ENCODE peak calls at places on chromosomes 4 and X, in four cellular contexts. One of them, this sample, is unnamed.
A peak's percentile ranks its signal among the peaks of the same experiment; 100 is the strongest.

GRCh38 chr4:104524591-104524990 is 29.9 kb upstream of the CXXC4 start:
- DNase-seq in fibroblast of lung: peak; percentile 34
- DNase-seq in MM.1S: no peak
- DNase-seq in CD8-positive, alpha-beta T cell: no peak
- DNase-seq in this sample: no peak

GRCh38 chrX:69195197-69195596 is 29.9 kb upstream of the PJA1 start:
- DNase-seq in fibroblast of lung: no peak
- DNase-seq in CD8-positive, alpha-beta T cell: no peak
- DNase-seq in MM.1S: no peak
- DNase-seq in this sample: no peak

GRCh38 chrX:3504916-3505315 is 158.5 kb upstream of the MXRA5 start:
- DNase-seq in fibroblast of lung: no peak
- DNase-seq in CD8-positive, alpha-beta T cell: no peak
- DNase-seq in MM.1S: no peak
- DNase-seq in this sample: no peak

GRCh38 chr4:76867880-76868655 is 29.9 kb downstream of the SOWAHB start:
- DNase-seq in MM.1S: peak; percentile 11
- DNase-seq in CD8-positive, alpha-beta T cell: no peak
- DNase-seq in fibroblast of lung: no peak
- DNase-seq in this sample: no peak

GRCh38 chr4:14908635-14909034 is 93.6 kb upstream of the CPEB2 start:
- DNase-seq in fibroblast of lung: peak; percentile 57
- DNase-seq in CD8-positive, alpha-beta T cell: no peak
- DNase-seq in MM.1S: peak; percentile 15
- DNase-seq in this sample: peak; percentile 77

GRCh38 chr4:36316544-36317082 is 35.2 kb downstream of the DTHD1 start:
- DNase-seq in fibroblast of lung: peak; percentile 15
- DNase-seq in MM.1S: no peak
- DNase-seq in CD8-positive, alpha-beta T cell: no peak
- DNase-seq in this sample: no peak

GRCh38 chrX:115709039-115709438 is 148.1 kb downstream of the PLS3 start:
- DNase-seq in fibroblast of lung: no peak
- DNase-seq in MM.1S: no peak
- DNase-seq in CD8-positive, alpha-beta T cell: no peak
- DNase-seq in this sample: no peak

GRCh38 chr4:169164669-169165415 is 105.9 kb downstream of the SH3RF1 start:
- DNase-seq in MM.1S: no peak
- DNase-seq in CD8-positive, alpha-beta T cell: no peak
- DNase-seq in fibroblast of lung: no peak
- DNase-seq in this sample: no peak

GRCh38 chr4:7998447-7998846 is 58.8 kb upstream of the AFAP1 start:
- DNase-seq in MM.1S: no peak
- DNase-seq in fibroblast of lung: no peak
- DNase-seq in CD8-positive, alpha-beta T cell: no peak
- DNase-seq in this sample: no peak

GRCh38 chrX:115602729-115603389 is 41.9 kb downstream of the PLS3 start:
- DNase-seq in fibroblast of lung: no peak
- DNase-seq in CD8-positive, alpha-beta T cell: no peak
- DNase-seq in MM.1S: no peak
- DNase-seq in this sample: no peak

GRCh38 chr4:93791570-93792195 is 36.9 kb upstream of the ATOH1 start:
- DNase-seq in MM.1S: peak; percentile 61
- DNase-seq in fibroblast of lung: peak; percentile 62
- DNase-seq in CD8-positive, alpha-beta T cell: no peak
- DNase-seq in this sample: no peak

GRCh38 chr4:159195400-159195799 is 92.5 kb downstream of the RAPGEF2 start:
- DNase-seq in MM.1S: no peak
- DNase-seq in fibroblast of lung: no peak
- DNase-seq in CD8-positive, alpha-beta T cell: no peak
- DNase-seq in this sample: no peak

GRCh38 chrX:74437530-74437929 is 16.2 kb downstream of the SLC16A2 start:
- DNase-seq in fibroblast of lung: no peak
- DNase-seq in CD8-positive, alpha-beta T cell: no peak
- DNase-seq in MM.1S: no peak
- DNase-seq in this sample: no peak

GRCh38 chr4:140004580-140005314 is 149.2 kb downstream of the MAML3 start:
- DNase-seq in MM.1S: no peak
- DNase-seq in fibroblast of lung: peak; percentile 51
- DNase-seq in CD8-positive, alpha-beta T cell: no peak
- DNase-seq in this sample: no peak

GRCh38 chr4:123449780-123450179 is 53.2 kb downstream of the SPRY1 start:
- DNase-seq in fibroblast of lung: peak; percentile 26
- DNase-seq in CD8-positive, alpha-beta T cell: no peak
- DNase-seq in MM.1S: peak; percentile 77
- DNase-seq in this sample: peak; percentile 60

DNA sequence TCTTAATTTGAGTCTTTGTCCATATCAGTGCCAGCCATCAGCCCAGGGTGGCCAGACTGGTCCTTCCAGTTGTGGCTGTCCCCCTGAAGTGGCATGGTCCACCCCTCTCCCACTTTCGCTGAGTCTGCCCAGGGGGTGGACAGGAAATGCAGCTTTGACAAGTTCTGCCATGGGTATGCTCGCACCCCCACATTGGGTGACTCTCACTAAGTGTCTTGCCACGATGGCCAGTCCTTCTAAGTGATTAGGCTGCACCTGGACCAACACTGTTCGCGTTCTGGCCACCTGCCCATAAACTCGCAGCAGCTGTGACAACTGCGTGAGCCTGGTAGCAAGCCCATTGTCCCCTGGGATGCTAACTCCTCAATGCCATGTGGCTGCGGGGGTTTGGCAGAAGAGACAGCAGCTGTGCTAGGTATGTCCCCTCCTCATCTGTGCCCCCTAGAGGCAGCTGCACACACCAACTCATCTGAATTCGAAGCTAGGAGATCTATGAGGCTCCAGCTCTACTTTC is 10.0 kb upstream of the LNX1 start:
- DNase-seq in fibroblast of lung: no peak
- DNase-seq in MM.1S: peak; percentile 6
- DNase-seq in CD8-positive, alpha-beta T cell: no peak
- DNase-seq in this sample: no peak
- H3K27ac ChIP-seq in fibroblast of lung: no peak overlapping the region
- H3K27ac ChIP-seq in MM.1S: no peak overlapping the region
- H3K27ac ChIP-seq in CD8-positive, alpha-beta T cell: no peak overlapping the region
- H3K27ac ChIP-seq in this sample: no peak overlapping the region

GRCh38 chr4:128521634-128522253 is 234.1 kb upstream of the PGRMC2 start:
- DNase-seq in fibroblast of lung: peak; percentile 41
- DNase-seq in MM.1S: no peak
- DNase-seq in CD8-positive, alpha-beta T cell: no peak
- DNase-seq in this sample: no peak
- H3K27ac ChIP-seq in fibroblast of lung: no peak overlapping the region
- H3K27ac ChIP-seq in MM.1S: no peak overlapping the region
- H3K27ac ChIP-seq in CD8-positive, alpha-beta T cell: no peak overlapping the region
- H3K27ac ChIP-seq in this sample: no peak overlapping the region

DNA sequence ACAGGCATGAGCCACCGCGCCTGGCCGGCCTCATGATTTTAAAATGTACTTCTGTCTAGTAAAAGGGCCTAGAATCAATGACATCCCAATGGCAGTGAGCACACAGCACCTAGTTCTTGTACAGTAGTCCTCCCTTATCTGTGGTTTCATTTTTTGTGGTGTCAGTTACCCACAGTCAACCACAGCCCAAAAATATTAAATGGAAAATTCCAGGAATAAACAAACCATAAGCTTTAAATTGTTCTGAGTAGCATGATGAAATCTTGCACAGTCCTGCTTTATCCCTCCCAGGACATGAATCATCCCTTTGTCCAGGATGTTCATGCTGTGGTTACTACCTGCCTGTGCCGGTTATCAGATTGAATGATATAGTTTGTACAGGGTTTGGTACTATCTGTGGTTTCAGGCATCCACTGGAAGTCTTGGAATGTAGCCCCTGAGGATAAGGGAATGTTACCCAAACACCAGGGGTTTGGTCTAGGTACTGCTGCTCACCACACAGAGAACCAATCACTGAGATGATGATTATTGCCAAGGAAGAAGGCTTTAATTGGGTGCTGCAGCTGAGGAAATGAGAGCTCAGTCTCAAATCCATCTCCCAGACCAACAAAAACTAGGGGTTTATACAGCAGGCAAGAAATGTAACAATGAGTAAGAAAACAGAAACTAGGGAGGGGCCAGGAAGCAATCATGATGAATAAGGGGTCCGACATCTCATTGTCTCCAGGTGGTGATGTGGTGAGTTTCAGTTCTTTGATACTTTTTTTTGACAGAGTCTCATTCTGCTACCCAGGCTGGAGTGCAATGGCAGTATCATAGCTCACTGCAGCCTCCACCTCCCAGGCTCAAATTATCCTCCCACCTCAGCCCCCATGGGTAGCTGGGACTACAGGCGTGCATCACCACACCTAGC is 16.1 kb upstream of the FHL1 start:
- DNase-seq in fibroblast of lung: peak; percentile 80
- DNase-seq in MM.1S: peak; percentile 87
- DNase-seq in CD8-positive, alpha-beta T cell: no peak
- DNase-seq in this sample: peak; percentile 83
- H3K27ac ChIP-seq in fibroblast of lung: peak overlapping the region; percentile 16
- H3K27ac ChIP-seq in MM.1S: peak overlapping the region; percentile 94
- H3K27ac ChIP-seq in CD8-positive, alpha-beta T cell: no peak overlapping the region
- H3K27ac ChIP-seq in this sample: peak overlapping the region; percentile 96

GRCh38 chrX:48957477-48957826 is at the start of gene OTUD5:
- DNase-seq in fibroblast of lung: no peak
- DNase-seq in MM.1S: no peak
- DNase-seq in CD8-positive, alpha-beta T cell: peak; percentile 62
- DNase-seq in this sample: no peak

GRCh38 chrX:48960291-48960690 is 2.9 kb upstream of the OTUD5 start:
- DNase-seq in fibroblast of lung: no peak
- DNase-seq in MM.1S: no peak
- DNase-seq in CD8-positive, alpha-beta T cell: no peak
- DNase-seq in this sample: no peak

GRCh38 chrX:48957827-48958634 is 624 bp upstream of the OTUD5 start:
- DNase-seq in MM.1S: peak; percentile 95
- DNase-seq in fibroblast of lung: peak; percentile 98
- DNase-seq in CD8-positive, alpha-beta T cell: peak; percentile 83
- DNase-seq in this sample: peak; percentile 89

GRCh38 chrX:48958635-48959094 is 1.3 kb upstream of the OTUD5 start:
- DNase-seq in MM.1S: peak; percentile 17
- DNase-seq in CD8-positive, alpha-beta T cell: no peak
- DNase-seq in fibroblast of lung: peak; percentile 66
- DNase-seq in this sample: peak; percentile 8

GRCh38 chrX:48956728-48957414 is 536 bp downstream of the OTUD5 start:
- DNase-seq in CD8-positive, alpha-beta T cell: peak; percentile 29
- DNase-seq in fibroblast of lung: no peak
- DNase-seq in MM.1S: peak; percentile 27
- DNase-seq in this sample: no peak
- H3K27ac ChIP-seq in CD8-positive, alpha-beta T cell: peak overlapping the region; percentile 66
- H3K27ac ChIP-seq in fibroblast of lung: peak overlapping the region; percentile 69
- H3K27ac ChIP-seq in MM.1S: peak overlapping the region; percentile 27
- H3K27ac ChIP-seq in this sample: peak overlapping the region; percentile 91

DNA sequence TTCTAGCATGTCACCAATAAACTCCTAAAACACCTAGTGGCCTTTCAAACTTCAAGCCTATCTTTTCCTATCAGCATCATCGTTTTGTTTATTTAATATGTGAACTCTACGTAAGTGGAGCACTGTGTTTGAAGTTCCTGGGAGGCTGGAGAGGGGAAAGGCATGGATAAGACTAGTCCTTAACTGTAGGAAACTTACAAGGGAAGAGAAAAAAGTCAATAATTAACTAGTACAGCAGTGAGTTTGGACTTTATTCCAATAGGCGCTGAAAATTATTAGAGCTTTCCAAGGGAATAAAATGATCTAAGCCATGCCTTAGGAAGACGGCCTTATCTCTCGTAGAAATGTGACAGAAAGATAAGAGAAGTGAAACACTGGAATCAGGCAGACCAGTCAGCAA is 55.3 kb downstream of the AMOT start:
- DNase-seq in CD8-positive, alpha-beta T cell: no peak
- DNase-seq in fibroblast of lung: no peak
- DNase-seq in MM.1S: no peak
- DNase-seq in this sample: no peak
- H3K27ac ChIP-seq in CD8-positive, alpha-beta T cell: no peak overlapping the region
- H3K27ac ChIP-seq in fibroblast of lung: no peak overlapping the region
- H3K27ac ChIP-seq in MM.1S: no peak overlapping the region
- H3K27ac ChIP-seq in this sample: no peak overlapping the region

DNA sequence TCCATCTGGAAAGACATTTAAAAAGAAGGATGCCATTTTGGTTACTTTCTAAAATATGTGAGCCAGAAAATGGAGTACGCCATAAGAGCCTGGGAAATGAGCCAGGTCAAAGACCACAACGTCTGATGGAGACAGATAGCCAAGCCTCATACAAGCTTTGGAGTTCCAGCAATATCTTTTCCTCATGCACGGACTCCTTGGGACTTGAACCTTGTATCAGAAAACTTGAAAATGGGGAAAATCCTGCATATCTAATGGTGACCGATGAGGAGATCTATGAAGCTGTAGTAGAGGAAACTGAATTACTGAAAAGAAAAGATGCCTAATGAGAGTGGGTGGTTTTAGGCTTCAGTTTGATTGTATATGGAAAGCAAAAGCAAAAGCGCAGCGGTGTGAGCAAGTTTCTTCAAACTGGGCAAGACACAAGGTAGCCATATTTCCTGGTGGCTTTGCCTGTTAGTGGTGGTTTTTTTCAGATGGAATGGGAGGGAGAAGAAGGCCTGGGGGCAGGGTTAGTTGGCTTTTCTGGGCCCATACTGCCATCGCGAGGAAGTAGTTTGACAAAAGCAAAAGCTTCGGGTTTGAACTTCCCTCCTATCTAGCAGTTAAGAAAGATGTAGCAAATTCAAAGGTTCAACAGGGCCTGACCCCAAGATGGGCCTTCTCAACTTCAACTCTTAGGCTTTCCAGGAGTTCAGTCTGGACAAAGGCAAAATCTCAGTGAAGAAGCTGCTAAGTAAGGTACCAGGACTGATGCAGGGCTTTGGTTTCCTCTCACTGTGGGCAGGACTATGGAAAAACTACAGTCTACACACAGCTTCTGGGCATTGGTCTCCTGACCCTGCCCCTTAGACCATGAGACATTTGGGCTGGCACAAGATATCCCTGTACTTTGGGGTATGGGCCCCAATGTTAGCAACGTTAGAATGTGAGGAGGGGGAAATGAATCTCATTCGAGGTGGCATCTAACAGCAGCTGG is 210.0 kb upstream of the STK26 start:
- DNase-seq in MM.1S: peak; percentile 97
- DNase-seq in CD8-positive, alpha-beta T cell: peak; percentile 53
- DNase-seq in fibroblast of lung: no peak
- DNase-seq in this sample: no peak
- H3K27ac ChIP-seq in MM.1S: peak overlapping the region; percentile 75
- H3K27ac ChIP-seq in CD8-positive, alpha-beta T cell: peak overlapping the region; percentile 80
- H3K27ac ChIP-seq in fibroblast of lung: peak overlapping the region; percentile 20
- H3K27ac ChIP-seq in this sample: no peak overlapping the region

GRCh38 chr4:25103423-25103822 is 56.8 kb downstream of the SEPSECS start:
- DNase-seq in CD8-positive, alpha-beta T cell: no peak
- DNase-seq in fibroblast of lung: no peak
- DNase-seq in MM.1S: no peak
- DNase-seq in this sample: no peak
- H3K27ac ChIP-seq in CD8-positive, alpha-beta T cell: no peak overlapping the region
- H3K27ac ChIP-seq in fibroblast of lung: no peak overlapping the region
- H3K27ac ChIP-seq in MM.1S: no peak overlapping the region
- H3K27ac ChIP-seq in this sample: no peak overlapping the region

GRCh38 chrX:153814591-153815315 is 15.6 kb downstream of the PDZD4 start:
- DNase-seq in fibroblast of lung: no peak
- DNase-seq in CD8-positive, alpha-beta T cell: no peak
- DNase-seq in MM.1S: no peak
- DNase-seq in this sample: no peak
- H3K27ac ChIP-seq in fibroblast of lung: no peak overlapping the region
- H3K27ac ChIP-seq in CD8-positive, alpha-beta T cell: no peak overlapping the region
- H3K27ac ChIP-seq in MM.1S: no peak overlapping the region
- H3K27ac ChIP-seq in this sample: no peak overlapping the region

DNA sequence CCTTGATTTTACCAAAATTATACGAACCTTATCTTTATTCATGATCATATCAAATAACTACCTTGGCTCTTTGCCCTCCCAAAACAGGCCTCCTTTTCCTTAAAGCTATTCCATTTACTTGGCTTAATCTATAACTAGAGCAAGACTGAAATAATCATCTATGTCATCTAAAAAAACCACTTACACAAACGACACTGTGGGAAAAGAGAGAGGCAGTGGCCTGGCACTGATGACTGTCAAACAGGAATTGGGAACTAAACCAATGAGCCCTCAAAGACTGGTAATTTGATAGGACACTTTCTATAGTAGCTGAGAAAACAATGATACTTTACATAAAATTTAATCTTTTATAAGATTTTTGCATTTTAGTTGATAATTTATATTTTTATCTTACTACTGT is 11.7 kb upstream of the PTPN13 start:
- DNase-seq in MM.1S: no peak
- DNase-seq in CD8-positive, alpha-beta T cell: no peak
- DNase-seq in fibroblast of lung: peak; percentile 8
- DNase-seq in this sample: no peak
- H3K27ac ChIP-seq in MM.1S: no peak overlapping the region
- H3K27ac ChIP-seq in CD8-positive, alpha-beta T cell: no peak overlapping the region
- H3K27ac ChIP-seq in fibroblast of lung: no peak overlapping the region
- H3K27ac ChIP-seq in this sample: no peak overlapping the region